ENCODE peak calls at places on chromosomes 2 and 18, in five cellular contexts. H is fibroblast of the aortic adventitia, U is GM23338, J is thyroid gland, M is AG10803. C is an unnamed sample.

GRCh38 chr2:36606925-36607324 is 9.0 kb upstream of the FEZ2 start:
- DNase-seq in H (no peak), U (no peak), J (no peak), M (no peak), C (no peak)

GRCh38 chr18:76495435-76496199 is 575 bp upstream of the ZNF516 start:
- DNase-seq in H (peak; percentile 51), U (peak; percentile 65), J (peak; percentile 39), M (peak; percentile 39), C (no peak)

GRCh38 chr2:30252723-30253688 is 21.7 kb downstream of the LBH start:
- DNase-seq in H (peak; percentile 97), U (no peak), J (peak; percentile 89), M (peak; percentile 65), C (no peak)

GRCh38 chr2:236264256-236264655 is at the start of gene ASB18:
- DNase-seq in H (no peak), U (no peak), J (no peak), M (no peak), C (no peak)

GRCh38 chr2:10359731-10360329 is 57.1 kb downstream of the HPCAL1 start:
- DNase-seq in H (no peak), U (no peak), J (no peak), M (no peak), C (no peak)

GRCh38 chr2:191151315-191151698 is 513 bp upstream of the STAT4 start:
- DNase-seq in H (no peak), U (no peak), J (no peak), M (no peak), C (no peak)

GRCh38 chr2:44053052-44053451 is 57.3 kb upstream of the LRPPRC start:
- DNase-seq in H (no peak), U (no peak), J (no peak), M (no peak), C (no peak)

GRCh38 chr2:45909677-45910191 is 258.3 kb downstream of the PRKCE start:
- DNase-seq in H (no peak), U (no peak), J (peak; percentile 75), M (no peak), C (no peak)

GRCh38 chr2:210955591-210955990 is 399.2 kb downstream of the CPS1 start:
- DNase-seq in H (peak; percentile 83), U (no peak), J (no peak), M (no peak), C (no peak)

GRCh38 chr2:179655627-179656026 is 205.8 kb downstream of the ZNF385B start:
- DNase-seq in H (peak; percentile 40), U (no peak), J (no peak), M (peak; percentile 29), C (no peak)

GRCh38 chr2:199988176-199988575 is 32.8 kb downstream of the MAIP1 start:
- DNase-seq in H (peak; percentile 44), U (no peak), J (no peak), M (peak; percentile 58), C (no peak)

GRCh38 chr18:44601447-44601846 is 79.2 kb upstream of the SETBP1 start:
- DNase-seq in H (peak; percentile 38), U (no peak), J (no peak), M (peak; percentile 83), C (no peak)

GRCh38 chr2:29108225-29108624 is 7.0 kb upstream of the CLIP4 start:
- DNase-seq in H (peak; percentile 88), U (no peak), J (no peak), M (peak; percentile 85), C (no peak)

GRCh38 chr2:618005-618404 is 59.2 kb downstream of the TMEM18 start:
- DNase-seq in H (no peak), U (no peak), J (no peak), M (no peak), C (no peak)

GRCh38 chr2:40746150-40746549 is 294.3 kb upstream of the SLC8A1 start:
- DNase-seq in H (no peak), U (no peak), J (no peak), M (no peak), C (no peak)

GRCh38 chr2:226794077-226794670 is 5.4 kb downstream of the IRS1 start:
- DNase-seq in H (peak; percentile 53), U (no peak), J (no peak), M (peak; percentile 25), C (no peak)

GRCh38 chr2:226795281-226796011 is 4.2 kb downstream of the IRS1 start:
- DNase-seq in H (no peak), U (no peak), J (peak; percentile 29), M (peak; percentile 49), C (no peak)

GRCh38 chr2:226792155-226792871 is 7.3 kb downstream of the IRS1 start:
- DNase-seq in H (peak; percentile 32), U (peak; percentile 8), J (peak; percentile 52), M (peak; percentile 10), C (no peak)

GRCh38 chr2:226794751-226795171 is 4.9 kb downstream of the IRS1 start:
- DNase-seq in H (peak; percentile 77), U (peak; percentile 43), J (peak; percentile 51), M (peak; percentile 75), C (no peak)

GRCh38 chr2:226793615-226794014 is 6.0 kb downstream of the IRS1 start:
- DNase-seq in H (peak; percentile 42), U (no peak), J (no peak), M (peak; percentile 52), C (no peak)
- H3K4me3 ChIP-seq in H (peak overlapping the region; percentile 82), U (peak overlapping the region; percentile 54), J (peak overlapping the region; percentile 12), M (peak overlapping the region; percentile 86), C (no peak overlapping the region)

GRCh38 chr2:27261926-27262298 is 935 bp downstream of the SLC30A3 start:
- DNase-seq in H (no peak), U (no peak), J (no peak), M (no peak), C (no peak)
- H3K4me3 ChIP-seq in H (no peak overlapping the region), U (peak overlapping the region; percentile 82), J (no peak overlapping the region), M (no peak overlapping the region), C (peak overlapping the region; percentile 49)

GRCh38 chr2:127408807-127409099 is 9.5 kb upstream of the PROC start:
- DNase-seq in H (no peak), U (no peak), J (no peak), M (no peak), C (no peak)
- H3K4me3 ChIP-seq in H (no peak overlapping the region), U (peak overlapping the region; percentile 71), J (no peak overlapping the region), M (peak overlapping the region; percentile 52), C (peak overlapping the region; percentile 50)

DNA sequence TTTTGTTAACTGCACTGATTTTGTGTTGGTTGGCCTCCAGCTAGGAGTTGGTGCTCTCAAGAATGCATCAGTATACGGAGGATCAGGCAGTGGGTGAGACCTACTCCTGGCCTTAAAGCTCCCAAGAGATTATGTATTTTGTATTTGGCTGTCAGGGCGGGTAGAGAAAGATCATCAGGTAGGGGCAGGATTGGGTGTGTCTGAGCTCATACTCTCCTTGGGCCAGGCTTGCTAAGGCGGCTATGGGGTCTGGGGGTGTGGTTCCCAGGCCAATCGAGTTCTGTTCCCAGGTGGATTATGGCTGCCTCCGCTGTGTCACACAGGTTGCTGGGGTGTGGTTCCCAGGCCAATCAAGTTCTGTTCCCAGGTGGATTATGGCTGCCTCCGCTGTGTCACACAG is 28.9 kb upstream of the IL1RN start:
- DNase-seq in H (no peak), U (no peak), J (no peak), M (no peak), C (no peak)
- H3K4me3 ChIP-seq in H (no peak overlapping the region), U (no peak overlapping the region), J (no peak overlapping the region), M (no peak overlapping the region), C (no peak overlapping the region)

DNA sequence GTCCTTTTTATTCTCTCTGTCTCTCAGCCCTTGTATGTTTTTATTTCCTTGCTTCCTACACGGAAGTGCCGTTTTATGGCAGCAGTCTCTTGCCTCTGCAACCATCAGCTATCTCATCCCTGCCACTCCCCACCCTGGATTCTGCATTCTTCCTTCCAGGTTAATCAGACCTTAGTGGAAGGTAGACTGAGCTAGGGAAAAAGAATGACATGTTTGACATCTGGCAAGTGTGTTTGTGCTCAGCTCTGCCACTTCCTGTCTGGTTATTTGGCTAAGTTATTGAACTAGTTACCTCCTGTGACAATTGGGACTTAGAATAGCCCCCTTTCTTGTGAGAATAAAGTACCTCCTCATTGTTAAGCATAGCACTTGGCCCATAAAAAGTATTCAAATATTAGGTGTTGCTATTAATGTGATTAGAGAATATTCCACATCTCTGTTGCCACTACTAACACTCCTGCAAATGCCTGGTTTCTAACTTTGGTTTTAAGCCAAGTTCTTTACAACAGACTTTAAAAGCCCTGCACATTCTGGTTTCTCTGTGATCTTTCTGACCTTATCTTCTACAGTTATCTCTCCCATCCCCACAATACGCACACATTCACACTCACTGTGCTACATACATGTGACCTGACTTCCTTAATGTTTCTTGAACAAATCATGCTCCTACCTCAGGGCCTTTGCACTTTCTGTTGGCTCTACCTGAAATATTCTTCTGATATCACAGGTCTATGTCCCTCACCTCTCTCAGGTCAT is 10.8 kb upstream of the MAPRE2 start:
- DNase-seq in H (no peak), U (no peak), J (no peak), M (no peak), C (no peak)
- H3K4me3 ChIP-seq in H (no peak overlapping the region), U (no peak overlapping the region), J (no peak overlapping the region), M (no peak overlapping the region), C (no peak overlapping the region)

C was measured in NT2/D1.